ENCODE peak calls at places on chromosomes 4 and X, in six cellular contexts. J, H, E, T, Y and B are unnamed samples.

GRCh38 chr4:22190855-22191254 is 242.3 kb upstream of the KCNIP4 start:
- DNase-seq in J (no peak), H (no peak), E (peak; percentile 94), T (no peak), Y (no peak), B (no peak)

GRCh38 chr4:85209161-85209560 is 242.7 kb upstream of the WDFY3 start:
- DNase-seq in J (no peak), H (no peak), E (peak; percentile 37), T (no peak), Y (no peak), B (no peak)

GRCh38 chr4:73206236-73206635 is 52.4 kb downstream of the ANKRD17 start:
- DNase-seq in J (no peak), H (no peak), E (no peak), T (no peak), Y (no peak), B (no peak)

GRCh38 chr4:8709729-8710360 is 117.3 kb downstream of the CPZ start:
- DNase-seq in J (no peak), H (no peak), E (no peak), T (no peak), Y (peak; percentile 14), B (no peak)

GRCh38 chrX:147570483-147570882 is 341.2 kb upstream of the FMR1 start:
- DNase-seq in J (no peak), H (no peak), E (no peak), T (no peak), Y (no peak), B (no peak)

GRCh38 chr4:52751349-52751911 is at the start of gene ERVMER34-1:
- DNase-seq in J (no peak), H (peak; percentile 26), E (no peak), T (no peak), Y (no peak), B (peak; percentile 50)

GRCh38 chrX:56600987-56601386 is 37.6 kb downstream of the UBQLN2 start:
- DNase-seq in J (no peak), H (no peak), E (no peak), T (no peak), Y (no peak), B (no peak)

GRCh38 chr4:38243385-38244053 is 283.3 kb downstream of the PTTG2 start:
- DNase-seq in J (no peak), H (no peak), E (no peak), T (no peak), Y (no peak), B (no peak)

GRCh38 chrX:727738-728621 is 97.4 kb downstream of the SHOX start:
- DNase-seq in J (no peak), H (no peak), E (peak; percentile 1), T (no peak), Y (no peak), B (no peak)

GRCh38 chrX:110056419-110056818 is 53.5 kb downstream of the TMEM164 start:
- DNase-seq in J (no peak), H (no peak), E (peak; percentile 33), T (no peak), Y (no peak), B (no peak)

GRCh38 chrX:154648931-154649863 is 4.2 kb downstream of the CTAG2 start:
- DNase-seq in J (no peak), H (no peak), E (no peak), T (no peak), Y (no peak), B (no peak)